ENCODE peak calls at places on chromosomes 7 and 10, in five cellular contexts. H, C, A, G and N are unnamed samples.

GRCh38 chr10:132541601-132542011 is 4.0 kb downstream of the INPP5A start:
- DNase-seq in H (peak), C (no peak), A (no peak), G (no peak), N (no peak)

GRCh38 chr7:43650457-43651052 is 67.6 kb downstream of the STK17A start:
- DNase-seq in H (no peak), C (no peak), A (peak), G (no peak), N (no peak)

GRCh38 chr7:41630741-41631140 is 72.1 kb downstream of the INHBA start:
- DNase-seq in H (no peak), C (no peak), A (no peak), G (no peak), N (no peak)

GRCh38 chr7:150927954-150928340 is 50.2 kb downstream of the KCNH2 start:
- DNase-seq in H (no peak), C (no peak), A (no peak), G (no peak), N (no peak)

GRCh38 chr10:24914148-24914547 is 38.3 kb downstream of the PRTFDC1 start:
- DNase-seq in H (no peak), C (no peak), A (no peak), G (no peak), N (no peak)

GRCh38 chr10:35640951-35641429 is 1.1 kb downstream of the FZD8 start:
- DNase-seq in H (peak), C (peak), A (peak), G (peak), N (peak)

GRCh38 chr7:98240961-98241673 is 10.9 kb downstream of the TECPR1 start:
- DNase-seq in H (peak), C (peak), A (peak), G (peak), N (no peak)

GRCh38 chr10:88245974-88246511 is 337.1 kb downstream of the RNLS start:
- DNase-seq in H (no peak), C (no peak), A (no peak), G (no peak), N (no peak)

GRCh38 chr10:24214762-24215161 is 5.8 kb downstream of the KIAA1217 start:
- DNase-seq in H (no peak), C (no peak), A (no peak), G (no peak), N (no peak)

GRCh38 chr10:13658864-13659685 is 72.3 kb downstream of the PRPF18 start:
- DNase-seq in H (no peak), C (peak), A (no peak), G (no peak), N (no peak)

GRCh38 chr7:85774931-85775330 is 588.1 kb upstream of the SEMA3D start:
- DNase-seq in H (no peak), C (no peak), A (no peak), G (no peak), N (no peak)

GRCh38 chr7:151135866-151136514 is 31.5 kb downstream of the GBX1 start:
- DNase-seq in H (no peak), C (no peak), A (no peak), G (no peak), N (no peak)

GRCh38 chr7:75776295-75776971 is 4.4 kb upstream of the CCL26 start:
- DNase-seq in H (no peak), C (no peak), A (no peak), G (peak), N (peak)

GRCh38 chr10:61815505-61815904 is 86.0 kb upstream of the ARID5B start:
- DNase-seq in H (no peak), C (no peak), A (no peak), G (no peak), N (no peak)

GRCh38 chr10:132146271-132146671 is 40.5 kb upstream of the DPYSL4 start:
- DNase-seq in H (no peak), C (no peak), A (no peak), G (no peak), N (no peak)

GRCh38 chr7:121330053-121330833 is 1.4 kb downstream of the WNT16 start:
- DNase-seq in H (peak), C (peak), A (no peak), G (no peak), N (no peak)

GRCh38 chr10:67114945-67115344 is 189.1 kb downstream of the LRRTM3 start:
- DNase-seq in H (no peak), C (no peak), A (no peak), G (no peak), N (no peak)

GRCh38 chr10:6617319-6618076 is 37.4 kb upstream of the PRKCQ start:
- DNase-seq in H (no peak), C (no peak), A (no peak), G (no peak), N (no peak)

GRCh38 chr10:11284291-11285085 is 266.8 kb downstream of the CELF2 start:
- DNase-seq in H (no peak), C (no peak), A (no peak), G (no peak), N (no peak)

GRCh38 chr7:30430300-30430699 is 48.3 kb downstream of the NOD1 start:
- DNase-seq in H (no peak), C (no peak), A (no peak), G (no peak), N (no peak)

GRCh38 chr10:109105725-109106124 is 817.6 kb downstream of the XPNPEP1 start:
- DNase-seq in H (no peak), C (no peak), A (no peak), G (no peak), N (no peak)

GRCh38 chr7:107016312-107016711 is 28.2 kb upstream of the PRKAR2B start:
- DNase-seq in H (no peak), C (no peak), A (no peak), G (no peak), N (no peak)

GRCh38 chr7:33500590-33500989 is 371.2 kb downstream of the BBS9 start:
- DNase-seq in H (no peak), C (no peak), A (no peak), G (no peak), N (no peak)

GRCh38 chr10:44977287-44978212 is 1.1 kb downstream of the DEPP1 start:
- DNase-seq in H (no peak), C (no peak), A (no peak), G (no peak), N (no peak)

GRCh38 chr7:155769701-155770100 is 42.6 kb downstream of the SHH start:
- DNase-seq in H (no peak), C (no peak), A (no peak), G (no peak), N (no peak)

GRCh38 chr7:28853834-28854749 is 104.0 kb downstream of the TRIL start:
- DNase-seq in H (peak), C (peak), A (peak), G (no peak), N (no peak)

GRCh38 chr10:8778713-8779112 is 724.2 kb downstream of the GATA3 start:
- DNase-seq in H (no peak), C (no peak), A (no peak), G (no peak), N (no peak)

GRCh38 chr10:3077940-3078630 is 10.7 kb downstream of the PFKP start:
- DNase-seq in H (peak), C (no peak), A (no peak), G (no peak), N (no peak)

GRCh38 chr7:138865843-138866242 is 67.8 kb upstream of the ATP6V0A4 start:
- DNase-seq in H (peak), C (no peak), A (peak), G (no peak), N (no peak)

GRCh38 chr7:94660006-94660405 is 4.1 kb upstream of the SGCE start:
- DNase-seq in H (no peak), C (no peak), A (no peak), G (no peak), N (no peak)

GRCh38 chr7:80721880-80722595 is 83.6 kb downstream of the CD36 start:
- DNase-seq in H (no peak), C (no peak), A (no peak), G (no peak), N (peak)

GRCh38 chr7:17301491-17302101 is 3.1 kb downstream of the AHR start:
- DNase-seq in H (peak), C (peak), A (peak), G (no peak), N (no peak)
- TF ChIP-seq CTCF in H (no peak), C (peak), A (peak), G (peak), N (peak)

GRCh38 chr10:104300736-104301292 is 31.8 kb downstream of the GSTO2 start:
- DNase-seq in H (peak), C (no peak), A (peak), G (peak), N (peak)
- TF ChIP-seq CTCF in H (peak), C (no peak), A (no peak), G (no peak), N (no peak)

DNA sequence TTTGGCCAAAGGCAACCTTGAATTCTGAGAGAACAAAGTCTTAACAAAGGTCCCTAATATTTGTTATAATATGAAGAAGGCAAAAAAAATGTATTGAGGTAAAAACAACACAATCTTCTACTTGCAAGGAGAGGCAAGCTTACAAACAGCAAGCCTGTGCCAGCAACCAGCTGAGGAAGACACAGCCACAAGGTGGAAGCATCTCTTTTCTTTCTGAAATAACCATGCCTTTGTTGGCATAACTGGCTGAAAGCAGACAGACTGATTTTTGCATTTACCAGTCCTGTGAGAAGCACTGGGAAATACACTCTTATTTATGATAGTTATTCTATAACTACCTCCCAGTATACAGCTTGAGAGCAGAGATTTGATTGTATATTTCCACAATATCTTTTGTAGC is 292.0 kb downstream of the PHTF2 start:
- DNase-seq in H (no peak), C (no peak), A (peak), G (no peak), N (no peak)
- TF ChIP-seq CTCF in H (peak), C (no peak), A (no peak), G (peak), N (peak)

GRCh38 chr10:103278424-103278823 is 1.5 kb downstream of the INA start:
- DNase-seq in H (no peak), C (no peak), A (no peak), G (no peak), N (no peak)

GRCh38 chr10:103276251-103276936 is 544 bp upstream of the INA start:
- DNase-seq in H (peak), C (no peak), A (no peak), G (no peak), N (no peak)

GRCh38 chr10:103278862-103279298 is 1.9 kb downstream of the INA start:
- DNase-seq in H (peak), C (peak), A (peak), G (peak), N (no peak)

GRCh38 chr10:103277713-103278299 is 868 bp downstream of the INA start:
- DNase-seq in H (peak), C (no peak), A (no peak), G (no peak), N (no peak)

GRCh38 chr10:103276941-103277712 is at the start of gene INA:
- DNase-seq in H (peak), C (peak), A (no peak), G (no peak), N (no peak)
- TF ChIP-seq CTCF in H (peak), C (no peak), A (no peak), G (no peak), N (no peak)

GRCh38 chr7:149800169-149800555 is 26.8 kb upstream of the ZNF467 start:
- DNase-seq in H (no peak), C (no peak), A (no peak), G (no peak), N (no peak)
- TF ChIP-seq CTCF in H (no peak), C (no peak), A (peak), G (no peak), N (no peak)

GRCh38 chr7:1883031-1883761 is 213.1 kb downstream of the ELFN1 start:
- DNase-seq in H (no peak), C (no peak), A (no peak), G (peak), N (peak)

GRCh38 chr7:1884583-1885350 is 214.7 kb downstream of the ELFN1 start:
- DNase-seq in H (no peak), C (no peak), A (no peak), G (no peak), N (no peak)

GRCh38 chr7:1885465-1886226 is 215.6 kb downstream of the ELFN1 start:
- DNase-seq in H (no peak), C (no peak), A (no peak), G (no peak), N (no peak)

GRCh38 chr7:1882451-1882850 is 212.4 kb downstream of the ELFN1 start:
- DNase-seq in H (no peak), C (no peak), A (no peak), G (no peak), N (no peak)

GRCh38 chr7:1883834-1884582 is 213.9 kb downstream of the ELFN1 start:
- DNase-seq in H (no peak), C (no peak), A (no peak), G (no peak), N (no peak)
- TF ChIP-seq CTCF in H (peak), C (no peak), A (no peak), G (no peak), N (no peak)

DNA sequence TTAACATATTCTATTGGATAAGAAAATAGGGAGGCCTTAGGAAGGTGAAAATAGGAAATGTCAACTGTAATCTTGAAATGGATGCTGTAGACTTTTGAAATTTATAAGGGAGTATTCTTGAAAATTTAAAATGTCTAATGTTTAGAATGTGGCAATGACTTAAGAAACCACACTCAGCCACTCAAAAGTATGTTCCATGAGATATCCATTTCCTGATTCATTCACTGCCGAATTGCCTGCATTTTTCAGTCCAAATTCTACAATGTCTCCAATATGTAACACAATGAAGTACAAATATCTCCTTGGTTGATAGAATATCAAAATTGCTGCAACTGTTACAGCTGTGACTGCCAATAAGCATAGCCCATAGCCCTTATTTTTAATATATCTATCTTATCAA is 25.9 kb downstream of the PRKG1 start:
- DNase-seq in H (no peak), C (no peak), A (no peak), G (no peak), N (no peak)
- TF ChIP-seq CTCF in H (no peak), C (no peak), A (no peak), G (no peak), N (no peak)

GRCh38 chr10:129231821-129232220 is 235.2 kb upstream of the MGMT start:
- DNase-seq in H (no peak), C (no peak), A (no peak), G (no peak), N (no peak)
- TF ChIP-seq CTCF in H (no peak), C (no peak), A (peak), G (no peak), N (no peak)